ENCODE peak calls at places on chromosomes 11 and 22, in five cellular contexts. One of them, this sample, is unnamed.

GRCh38 chr22:45268167-45268957 is 16.4 kb upstream of the UPK3A start:
- DNase-seq in HFF-Myc: no peak
- DNase-seq in AG10803: no peak
- DNase-seq in skeletal muscle cell: no peak
- DNase-seq in RPMI8226: peak
- DNase-seq in this sample: no peak

GRCh38 chr11:116427903-116428637 is 344.7 kb downstream of the BUD13 start:
- DNase-seq in HFF-Myc: no peak
- DNase-seq in RPMI8226: no peak
- DNase-seq in AG10803: no peak
- DNase-seq in skeletal muscle cell: no peak
- DNase-seq in this sample: no peak

GRCh38 chr11:69637956-69638871 is 2.7 kb upstream of the CCND1 start:
- DNase-seq in HFF-Myc: no peak
- DNase-seq in AG10803: peak
- DNase-seq in RPMI8226: peak
- DNase-seq in skeletal muscle cell: peak
- DNase-seq in this sample: no peak

GRCh38 chr11:111427471-111427912 is 48.4 kb upstream of the POU2AF1 start:
- DNase-seq in RPMI8226: peak
- DNase-seq in skeletal muscle cell: no peak
- DNase-seq in AG10803: no peak
- DNase-seq in HFF-Myc: no peak
- DNase-seq in this sample: no peak

GRCh38 chr11:35257287-35257686 is 118.3 kb downstream of the CD44 start:
- DNase-seq in skeletal muscle cell: no peak
- DNase-seq in RPMI8226: no peak
- DNase-seq in AG10803: no peak
- DNase-seq in HFF-Myc: no peak
- DNase-seq in this sample: no peak

GRCh38 chr22:42177891-42178336 is 47.3 kb upstream of the CYP2D6 start:
- DNase-seq in AG10803: no peak
- DNase-seq in skeletal muscle cell: no peak
- DNase-seq in HFF-Myc: no peak
- DNase-seq in RPMI8226: no peak
- DNase-seq in this sample: no peak

GRCh38 chr22:43293661-43294392 is 49.3 kb downstream of the SCUBE1 start:
- DNase-seq in RPMI8226: peak
- DNase-seq in AG10803: peak
- DNase-seq in HFF-Myc: no peak
- DNase-seq in skeletal muscle cell: no peak
- DNase-seq in this sample: no peak

GRCh38 chr22:44815099-44816070 is 63.0 kb downstream of the ARHGAP8 start:
- DNase-seq in skeletal muscle cell: no peak
- DNase-seq in RPMI8226: no peak
- DNase-seq in AG10803: no peak
- DNase-seq in HFF-Myc: no peak
- DNase-seq in this sample: no peak

GRCh38 chr11:2586793-2587131 is 113.0 kb downstream of the KCNQ1OT1 start:
- DNase-seq in AG10803: no peak
- DNase-seq in skeletal muscle cell: no peak
- DNase-seq in RPMI8226: no peak
- DNase-seq in HFF-Myc: no peak
- DNase-seq in this sample: no peak

GRCh38 chr11:103897156-103897555 is 139.3 kb upstream of the DDI1 start:
- DNase-seq in AG10803: peak
- DNase-seq in skeletal muscle cell: no peak
- DNase-seq in RPMI8226: no peak
- DNase-seq in HFF-Myc: no peak
- DNase-seq in this sample: no peak

GRCh38 chr11:123584737-123585136 is 69.7 kb downstream of the SCN3B start:
- DNase-seq in RPMI8226: no peak
- DNase-seq in skeletal muscle cell: no peak
- DNase-seq in HFF-Myc: no peak
- DNase-seq in AG10803: no peak
- DNase-seq in this sample: no peak

GRCh38 chr11:103619938-103620337 is 416.5 kb upstream of the DDI1 start:
- DNase-seq in AG10803: no peak
- DNase-seq in HFF-Myc: no peak
- DNase-seq in skeletal muscle cell: no peak
- DNase-seq in RPMI8226: no peak
- DNase-seq in this sample: no peak

GRCh38 chr11:122797651-122798050 is 40.6 kb upstream of the CRTAM start:
- DNase-seq in RPMI8226: no peak
- DNase-seq in HFF-Myc: no peak
- DNase-seq in skeletal muscle cell: no peak
- DNase-seq in AG10803: peak
- DNase-seq in this sample: no peak

GRCh38 chr11:119533462-119533861 is 110.5 kb upstream of the THY1 start:
- DNase-seq in skeletal muscle cell: no peak
- DNase-seq in HFF-Myc: no peak
- DNase-seq in RPMI8226: no peak
- DNase-seq in AG10803: no peak
- DNase-seq in this sample: no peak

GRCh38 chr11:117679464-117679863 is 117.6 kb downstream of the DSCAML1 start:
- DNase-seq in HFF-Myc: no peak
- DNase-seq in AG10803: no peak
- DNase-seq in RPMI8226: no peak
- DNase-seq in skeletal muscle cell: no peak
- DNase-seq in this sample: no peak

GRCh38 chr11:7672960-7673723 is at the start of gene CYB5R2:
- DNase-seq in RPMI8226: no peak
- DNase-seq in skeletal muscle cell: no peak
- DNase-seq in HFF-Myc: no peak
- DNase-seq in AG10803: peak
- DNase-seq in this sample: no peak

GRCh38 chr22:32564170-32565001 is 89.8 kb downstream of the FBXO7 start:
- DNase-seq in HFF-Myc: no peak
- DNase-seq in RPMI8226: no peak
- DNase-seq in AG10803: peak
- DNase-seq in skeletal muscle cell: no peak
- DNase-seq in this sample: no peak

GRCh38 chr11:6362185-6362867 is 27.9 kb upstream of the SMPD1 start:
- DNase-seq in skeletal muscle cell: no peak
- DNase-seq in HFF-Myc: no peak
- DNase-seq in RPMI8226: no peak
- DNase-seq in AG10803: no peak
- DNase-seq in this sample: no peak

GRCh38 chr11:19980957-19981669 is 179.2 kb downstream of the DBX1 start:
- DNase-seq in AG10803: peak
- DNase-seq in HFF-Myc: no peak
- DNase-seq in RPMI8226: no peak
- DNase-seq in skeletal muscle cell: peak
- DNase-seq in this sample: no peak

GRCh38 chr11:8870461-8871282 is 40.3 kb upstream of the AKIP1 start:
- DNase-seq in skeletal muscle cell: peak
- DNase-seq in AG10803: peak
- DNase-seq in HFF-Myc: no peak
- DNase-seq in RPMI8226: peak
- DNase-seq in this sample: peak